ENCODE peak calls at places on chromosomes 11 and 22, in seven cellular contexts. K is kidney epithelial cell, E is cardiac muscle cell, N is retinal pigment epithelial cell, C is osteoblast, J is progenitor cell of endocrine pancreas, M is fibroblast of the aortic adventitia. X is an unnamed sample.
A peak's percentile ranks its signal among the peaks of the same experiment; 100 is the strongest.

GRCh38 chr11:61949169-61950034 is 749 bp upstream of the BEST1 start:
- DNase-seq in K (no peak), E (peak; percentile 48), N (peak; percentile 82), C (peak; percentile 98), J (no peak), M (peak; percentile 100), X (no peak)

GRCh38 chr22:21651521-21652009 is 9.5 kb downstream of the SDF2L1 start:
- DNase-seq in K (no peak), E (no peak), N (no peak), C (peak; percentile 84), J (no peak), M (no peak), X (no peak)

GRCh38 chr11:61890536-61891330 is 612 bp downstream of the FADS3 start:
- DNase-seq in K (peak; percentile 57), E (peak; percentile 69), N (peak; percentile 44), C (peak; percentile 98), J (peak; percentile 41), M (peak; percentile 64), X (no peak)

GRCh38 chr22:34966980-34967379 is 99.0 kb upstream of the ISX start:
- DNase-seq in K (peak; percentile 47), E (no peak), N (no peak), C (no peak), J (no peak), M (no peak), X (no peak)

GRCh38 chr22:44520695-44521094 is 22.7 kb upstream of the RTL6 start:
- DNase-seq in K (no peak), E (no peak), N (no peak), C (no peak), J (no peak), M (peak; percentile 52), X (no peak)

GRCh38 chr11:130909650-130910049 is 6.6 kb downstream of the SNX19 start:
- DNase-seq in K (no peak), E (no peak), N (no peak), C (peak; percentile 81), J (no peak), M (peak; percentile 44), X (no peak)

GRCh38 chr11:39990413-39990812 is 1469.0 kb downstream of the LRRC4C start:
- DNase-seq in K (peak; percentile 26), E (peak; percentile 14), N (no peak), C (no peak), J (no peak), M (no peak), X (no peak)

GRCh38 chr11:46279393-46280099 is 2.1 kb downstream of the CREB3L1 start:
- DNase-seq in K (no peak), E (no peak), N (no peak), C (peak; percentile 94), J (no peak), M (peak; percentile 75), X (no peak)

GRCh38 chr11:1168721-1169161 is 11.0 kb downstream of the MUC5AC start:
- DNase-seq in K (no peak), E (no peak), N (no peak), C (peak; percentile 50), J (no peak), M (no peak), X (peak; percentile 82)

GRCh38 chr11:1165256-1166041 is 7.7 kb downstream of the MUC5AC start:
- DNase-seq in K (no peak), E (no peak), N (no peak), C (peak; percentile 69), J (no peak), M (no peak), X (peak; percentile 92)

GRCh38 chr11:1168256-1168655 is 10.5 kb downstream of the MUC5AC start:
- DNase-seq in K (no peak), E (no peak), N (no peak), C (peak; percentile 83), J (no peak), M (no peak), X (no peak)

GRCh38 chr11:1167256-1167655 is 9.5 kb downstream of the MUC5AC start:
- DNase-seq in K (no peak), E (no peak), N (no peak), C (no peak), J (no peak), M (no peak), X (no peak)

GRCh38 chr11:1167751-1168231 is 10.0 kb downstream of the MUC5AC start:
- DNase-seq in K (no peak), E (no peak), N (no peak), C (peak; percentile 58), J (no peak), M (no peak), X (peak; percentile 87)
- TF ChIP-seq CTCF in K (no peak), E (no peak), N (no peak), C (no peak), J (no peak), M (no peak), X (no peak)

GRCh38 chr11:35011944-35012343 is 95.5 kb downstream of the PDHX start:
- DNase-seq in K (no peak), E (no peak), N (no peak), C (no peak), J (no peak), M (no peak), X (no peak)

GRCh38 chr11:35009191-35009940 is 92.9 kb downstream of the PDHX start:
- DNase-seq in K (peak; percentile 56), E (no peak), N (no peak), C (peak; percentile 63), J (no peak), M (peak; percentile 80), X (no peak)

GRCh38 chr11:35011389-35011788 is 95.0 kb downstream of the PDHX start:
- DNase-seq in K (no peak), E (no peak), N (no peak), C (no peak), J (no peak), M (peak; percentile 61), X (no peak)

GRCh38 chr11:35009941-35010337 is 93.5 kb downstream of the PDHX start:
- DNase-seq in K (no peak), E (no peak), N (no peak), C (no peak), J (no peak), M (no peak), X (no peak)

DNA sequence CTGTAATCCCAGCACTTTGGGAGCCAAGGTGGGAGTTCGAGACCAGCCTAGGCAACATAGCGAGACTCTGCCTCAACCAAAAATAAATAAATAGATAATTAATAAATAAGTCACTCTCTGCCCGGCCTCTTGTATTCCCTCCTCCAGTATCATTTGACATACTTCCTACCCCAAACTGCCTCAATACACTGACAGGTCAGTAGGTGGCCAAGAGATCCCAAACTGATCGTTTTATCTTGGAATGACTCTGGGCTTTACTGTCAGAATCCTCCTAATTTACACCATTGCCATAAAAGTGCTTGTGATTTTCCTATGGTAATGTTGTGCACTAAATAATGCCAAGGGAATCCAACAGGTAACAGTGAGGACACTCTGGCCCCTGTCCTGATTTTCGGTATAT is 94.2 kb downstream of the PDHX start:
- DNase-seq in K (no peak), E (no peak), N (no peak), C (no peak), J (no peak), M (no peak), X (no peak)
- TF ChIP-seq CTCF in K (no peak), E (no peak), N (no peak), C (no peak), J (no peak), M (no peak), X (no peak)

GRCh38 chr11:64916848-64917662 is at the start of gene ATG2A:
- DNase-seq in K (peak; percentile 99), E (peak; percentile 99), N (peak; percentile 98), C (peak; percentile 100), J (peak; percentile 97), M (peak; percentile 100), X (no peak)

GRCh38 chr11:64916040-64916847 is 765 bp downstream of the ATG2A start:
- DNase-seq in K (no peak), E (no peak), N (no peak), C (peak; percentile 95), J (no peak), M (peak; percentile 50), X (no peak)

GRCh38 chr11:64919627-64920026 is 2.6 kb upstream of the ATG2A start:
- DNase-seq in K (no peak), E (no peak), N (no peak), C (no peak), J (no peak), M (no peak), X (no peak)

GRCh38 chr11:64917663-64917995 is 620 bp upstream of the ATG2A start:
- DNase-seq in K (no peak), E (no peak), N (no peak), C (peak; percentile 77), J (no peak), M (no peak), X (no peak)

DNA sequence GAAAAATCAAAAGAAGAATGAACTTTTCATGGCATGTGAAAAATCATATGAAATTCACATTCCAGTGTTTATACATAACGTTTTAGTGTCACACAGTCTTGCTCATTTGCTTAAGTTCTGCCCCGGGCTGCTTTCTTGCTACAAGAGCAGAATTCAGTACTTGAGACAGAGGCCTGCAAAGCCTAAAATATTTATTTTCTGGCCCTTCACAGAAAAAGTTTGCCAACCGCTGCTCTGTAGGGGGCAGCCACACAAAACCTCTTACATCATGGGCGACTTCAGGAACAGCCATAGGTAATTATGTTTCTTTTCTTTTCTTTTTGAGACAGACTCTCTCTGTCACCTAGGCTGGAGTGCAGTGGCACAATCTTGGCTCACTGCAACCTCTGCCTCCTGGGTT is 1.0 kb upstream of the ATG2A start:
- DNase-seq in K (no peak), E (peak; percentile 27), N (no peak), C (peak; percentile 85), J (no peak), M (peak; percentile 65), X (no peak)
- TF ChIP-seq CTCF in K (peak; percentile 32), E (peak; percentile 39), N (peak; percentile 41), C (peak; percentile 30), J (peak; percentile 35), M (peak; percentile 26), X (peak; percentile 66)

GRCh38 chr22:46113910-46114517 is 36.3 kb upstream of the PPARA start:
- DNase-seq in K (no peak), E (no peak), N (no peak), C (no peak), J (no peak), M (no peak), X (no peak)

GRCh38 chr22:46115388-46115678 is 35.0 kb upstream of the PPARA start:
- DNase-seq in K (no peak), E (no peak), N (no peak), C (no peak), J (no peak), M (no peak), X (no peak)

GRCh38 chr22:46115755-46116490 is 34.4 kb upstream of the PPARA start:
- DNase-seq in K (no peak), E (no peak), N (no peak), C (no peak), J (no peak), M (no peak), X (no peak)

GRCh38 chr22:46113110-46113909 is 37.0 kb upstream of the PPARA start:
- DNase-seq in K (no peak), E (no peak), N (no peak), C (no peak), J (no peak), M (no peak), X (no peak)

DNA sequence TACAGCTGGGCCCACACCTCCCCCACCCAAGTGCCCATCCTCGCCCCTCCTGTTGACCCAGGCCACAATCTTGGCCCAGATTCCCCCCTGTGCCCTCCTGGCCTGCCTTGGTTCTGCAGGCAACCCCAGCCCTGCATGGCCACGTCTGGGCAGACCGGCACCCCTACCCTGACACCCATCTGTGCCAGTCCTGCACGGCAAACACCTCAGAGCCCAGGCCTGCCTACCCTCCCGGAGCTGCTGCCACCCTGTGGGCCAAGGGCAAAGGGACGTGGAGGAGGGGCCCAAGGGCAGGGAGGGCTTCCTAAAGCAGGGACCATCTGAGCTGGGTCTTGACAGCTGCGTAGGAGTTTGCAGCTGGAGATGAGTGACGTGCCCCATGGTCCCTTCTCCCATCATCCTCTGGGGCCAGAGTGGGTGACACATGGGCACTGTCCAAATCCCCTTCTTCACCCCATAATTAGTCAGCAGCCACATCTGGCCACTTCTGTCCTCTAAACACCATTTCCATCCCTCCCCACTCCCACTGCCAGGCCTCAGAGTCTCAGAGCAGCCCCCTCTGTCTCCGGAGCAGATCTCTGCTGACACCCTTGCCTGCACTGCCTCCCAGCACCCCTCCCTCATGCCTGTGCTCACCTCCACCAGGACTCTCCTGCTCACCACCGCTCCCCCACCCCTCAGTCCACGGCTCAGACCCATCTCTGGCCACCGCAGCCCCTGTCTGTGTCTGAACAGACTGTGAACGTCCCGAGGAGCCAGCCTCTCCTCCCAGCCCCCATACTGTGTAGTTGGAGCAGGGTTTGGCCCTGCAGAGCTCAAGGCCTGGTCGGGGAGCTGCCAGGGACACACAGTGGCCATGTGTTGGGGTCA is 35.6 kb upstream of the PPARA start:
- DNase-seq in K (no peak), E (no peak), N (no peak), C (no peak), J (no peak), M (no peak), X (no peak)
- TF ChIP-seq CTCF in K (no peak), E (no peak), N (no peak), C (no peak), J (no peak), M (no peak), X (peak; percentile 22)

X was measured in chondrocyte.